ENCODE peak calls at places on chromosome 5, in four cellular contexts. H is WTC11, G is HepG2, J is K562. Y is an unnamed sample.

GRCh38 chr5:68331202-68332108 is 115.9 kb downstream of the PIK3R1 start:
- DNase-seq in H (no peak), G (peak; percentile 7), J (no peak), Y (no peak)

GRCh38 chr5:51159606-51160005 is 223.6 kb upstream of the ISL1 start:
- DNase-seq in H (no peak), G (no peak), J (no peak), Y (no peak)

GRCh38 chr5:173291722-173292658 is 36.2 kb downstream of the STC2 start:
- DNase-seq in H (no peak), G (no peak), J (no peak), Y (no peak)

GRCh38 chr5:39224196-39224754 is 4.9 kb upstream of the FYB1 start:
- DNase-seq in H (no peak), G (no peak), J (peak; percentile 77), Y (no peak)

GRCh38 chr5:126896170-126896717 is 119.3 kb downstream of the LMNB1 start:
- DNase-seq in H (no peak), G (no peak), J (no peak), Y (no peak)

GRCh38 chr5:127941646-127942045 is 141.9 kb upstream of the SLC12A2 start:
- DNase-seq in H (no peak), G (no peak), J (no peak), Y (no peak)

GRCh38 chr5:7881091-7881490 is 12.1 kb downstream of the MTRR start:
- DNase-seq in H (no peak), G (no peak), J (no peak), Y (peak; percentile 14)

GRCh38 chr5:135313946-135314345 is 85.1 kb downstream of the MACROH2A1 start:
- DNase-seq in H (no peak), G (no peak), J (no peak), Y (no peak)

GRCh38 chr5:127517110-127517479 is 345 bp upstream of the PRRC1 start:
- DNase-seq in H (no peak), G (peak; percentile 57), J (no peak), Y (no peak)

GRCh38 chr5:68289576-68289975 is 74.0 kb downstream of the PIK3R1 start:
- DNase-seq in H (no peak), G (no peak), J (peak; percentile 14), Y (no peak)

GRCh38 chr5:154081246-154081645 is 42.5 kb downstream of the MFAP3 start:
- DNase-seq in H (no peak), G (no peak), J (no peak), Y (no peak)

GRCh38 chr5:107224272-107224671 is 446.5 kb downstream of the EFNA5 start:
- DNase-seq in H (no peak), G (no peak), J (no peak), Y (no peak)

GRCh38 chr5:69224520-69224919 is 10.2 kb upstream of the CDK7 start:
- DNase-seq in H (no peak), G (no peak), J (no peak), Y (no peak)

GRCh38 chr5:72817639-72818266 is 1.3 kb downstream of the TNPO1 start:
- DNase-seq in H (no peak), G (no peak), J (no peak), Y (no peak)

GRCh38 chr5:76813982-76814562 is 4.8 kb upstream of the F2RL1 start:
- DNase-seq in H (no peak), G (peak; percentile 43), J (no peak), Y (no peak)

GRCh38 chr5:40477856-40478546 is 201.7 kb upstream of the PTGER4 start:
- DNase-seq in H (no peak), G (no peak), J (no peak), Y (no peak)

GRCh38 chr5:172109749-172110148 is 78.3 kb downstream of the STK10 start:
- DNase-seq in H (no peak), G (no peak), J (no peak), Y (no peak)

GRCh38 chr5:154449786-154450185 is 4.0 kb downstream of the SAP30L start:
- DNase-seq in H (no peak), G (no peak), J (no peak), Y (no peak)

GRCh38 chr5:81768960-81769452 is 18.1 kb upstream of the SSBP2 start:
- DNase-seq in H (no peak), G (peak; percentile 3), J (no peak), Y (no peak)

GRCh38 chr5:168598639-168599038 is 19.5 kb upstream of the PANK3 start:
- DNase-seq in H (no peak), G (no peak), J (no peak), Y (no peak)

GRCh38 chr5:171628344-171628743 is 157.3 kb upstream of the SMIM23 start:
- DNase-seq in H (no peak), G (no peak), J (no peak), Y (no peak)

GRCh38 chr5:31887556-31887955 is 248.6 kb downstream of the PDZD2 start:
- DNase-seq in H (no peak), G (no peak), J (no peak), Y (no peak)
- TF ChIP-seq ELF4 in H (no peak), G (no peak), J (no peak), Y (no peak)

GRCh38 chr5:4941957-4942830 is 197.9 kb upstream of the ADAMTS16 start:
- DNase-seq in H (peak; percentile 75), G (no peak), J (peak; percentile 76), Y (peak; percentile 43)
- TF ChIP-seq ELF4 in H (no peak), G (no peak), J (no peak), Y (no peak)

GRCh38 chr5:150119421-150120061 is 33.2 kb upstream of the CSF1R start:
- DNase-seq in H (no peak), G (no peak), J (no peak), Y (no peak)
- TF ChIP-seq ELF4 in H (no peak), G (no peak), J (no peak), Y (no peak)

DNA sequence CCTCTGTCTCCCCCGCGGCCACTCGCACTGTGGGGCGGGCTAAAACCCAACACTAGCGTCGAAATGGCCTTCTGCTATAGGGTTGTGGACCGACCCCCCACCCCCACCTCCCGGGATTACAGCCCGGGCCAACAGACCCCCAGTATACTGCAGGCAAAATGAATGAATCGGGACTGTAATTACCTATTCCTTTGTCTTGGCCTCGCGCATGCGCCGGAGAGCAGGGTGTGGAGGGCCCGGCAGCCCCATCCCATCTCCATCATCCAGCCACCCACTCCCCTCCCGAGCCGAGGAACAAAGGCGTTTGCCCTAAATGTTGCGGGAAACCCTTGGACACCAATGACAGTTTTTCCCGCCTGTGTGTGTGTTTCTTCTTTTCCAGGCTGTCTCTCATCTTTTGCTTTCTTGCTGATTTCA is 1.6 kb downstream of the BASP1 start:
- DNase-seq in H (peak; percentile 76), G (no peak), J (no peak), Y (peak; percentile 9)
- TF ChIP-seq ELF4 in H (no peak), G (no peak), J (no peak), Y (no peak)